ENCODE peak calls at places on chromosomes 7 and 10, in ten cellular contexts. T is transverse colon; S is CD4-positive, CD25-positive, alpha-beta regulatory T cell; Q is MG63; Z is fibroblast of pulmonary artery; L is AG04450; R is A549; F is GM12865; D is upper lobe of right lung; Y is heart left ventricle. E is an unnamed sample.
A peak's percentile ranks its signal among the peaks of the same experiment; 100 is the strongest.

GRCh38 chr7:78620931-78621330 is 822.4 kb downstream of the PHTF2 start:
- DNase-seq in T (no peak), S (no peak), Q (no peak), Z (peak; percentile 13), L (no peak), R (no peak), F (peak; percentile 32), D (no peak), Y (no peak), E (no peak)

GRCh38 chr10:114487815-114488536 is 83.7 kb upstream of the AFAP1L2 start:
- DNase-seq in T (no peak), S (no peak), Q (no peak), Z (no peak), L (no peak), R (no peak), F (no peak), D (no peak), Y (no peak), E (no peak)

GRCh38 chr10:42242135-42242805 is 396.1 kb downstream of the ZNF33B start:
- DNase-seq in T (no peak), S (no peak), Q (peak; percentile 28), Z (peak; percentile 0), L (no peak), R (no peak), F (no peak), D (no peak), Y (no peak), E (no peak)

GRCh38 chr10:103687172-103687571 is 168.2 kb downstream of the SH3PXD2A start:
- DNase-seq in T (no peak), S (no peak), Q (no peak), Z (no peak), L (no peak), R (no peak), F (no peak), D (no peak), Y (no peak), E (no peak)

GRCh38 chr7:151439855-151440798 is at the start of gene CRYGN:
- DNase-seq in T (no peak), S (no peak), Q (no peak), Z (no peak), L (no peak), R (no peak), F (no peak), D (peak; percentile 58), Y (no peak), E (no peak)

GRCh38 chr10:61747341-61747740 is 84.6 kb downstream of the CABCOCO1 start:
- DNase-seq in T (no peak), S (no peak), Q (no peak), Z (peak; percentile 23), L (no peak), R (no peak), F (no peak), D (no peak), Y (no peak), E (no peak)

GRCh38 chr7:30464231-30464660 is 14.3 kb downstream of the NOD1 start:
- DNase-seq in T (no peak), S (no peak), Q (no peak), Z (no peak), L (no peak), R (no peak), F (peak; percentile 49), D (no peak), Y (peak; percentile 54), E (no peak)

GRCh38 chr7:2893411-2893861 is 49.3 kb upstream of the GNA12 start:
- DNase-seq in T (no peak), S (no peak), Q (peak; percentile 67), Z (no peak), L (no peak), R (no peak), F (peak; percentile 23), D (no peak), Y (no peak), E (no peak)

DNA sequence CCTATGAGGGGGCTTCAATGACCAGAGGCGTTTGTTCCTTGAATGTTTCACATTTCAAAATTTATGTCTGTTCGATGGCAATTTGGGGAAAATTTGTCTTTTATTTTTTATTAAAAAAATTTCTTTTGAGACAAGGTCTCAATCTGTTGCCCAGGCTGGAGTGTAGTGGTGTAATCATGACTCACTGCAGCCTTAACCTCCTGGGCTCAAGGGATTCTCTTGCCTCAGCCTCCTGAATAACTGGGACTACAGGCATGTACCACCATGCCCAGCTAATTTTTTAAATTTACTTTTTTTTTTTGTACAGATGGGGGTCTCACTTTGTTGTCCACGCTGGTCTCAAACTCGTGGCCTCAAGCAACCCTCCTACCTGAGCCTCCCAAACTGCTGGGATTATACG is 39.7 kb downstream of the OTUD1 start:
- DNase-seq in T (no peak), S (no peak), Q (no peak), Z (peak; percentile 1), L (no peak), R (no peak), F (no peak), D (no peak), Y (no peak), E (no peak)
- H3K4me3 ChIP-seq in T (no peak overlapping the region), S (no peak overlapping the region), Q (no peak overlapping the region), Z (no peak overlapping the region), L (no peak overlapping the region), R (no peak overlapping the region), F (no peak overlapping the region), D (no peak overlapping the region), Y (no peak overlapping the region), E (no peak overlapping the region)

GRCh38 chr7:7136857-7137309 is 45.5 kb upstream of the C1GALT1 start:
- DNase-seq in T (no peak), S (no peak), Q (no peak), Z (no peak), L (no peak), R (no peak), F (no peak), D (no peak), Y (no peak), E (no peak)

GRCh38 chr7:7138897-7139296 is 43.4 kb upstream of the C1GALT1 start:
- DNase-seq in T (no peak), S (no peak), Q (no peak), Z (no peak), L (no peak), R (no peak), F (no peak), D (no peak), Y (no peak), E (no peak)

GRCh38 chr7:7134036-7134435 is 48.3 kb upstream of the C1GALT1 start:
- DNase-seq in T (no peak), S (no peak), Q (no peak), Z (no peak), L (no peak), R (no peak), F (no peak), D (no peak), Y (no peak), E (no peak)

GRCh38 chr7:7135074-7135473 is 47.3 kb upstream of the C1GALT1 start:
- DNase-seq in T (no peak), S (no peak), Q (no peak), Z (no peak), L (no peak), R (no peak), F (no peak), D (no peak), Y (no peak), E (no peak)

GRCh38 chr7:7136423-7136822 is 45.9 kb upstream of the C1GALT1 start:
- DNase-seq in T (no peak), S (no peak), Q (no peak), Z (peak; percentile 17), L (no peak), R (no peak), F (peak; percentile 45), D (no peak), Y (no peak), E (no peak)
- H3K4me3 ChIP-seq in T (no peak overlapping the region), S (no peak overlapping the region), Q (no peak overlapping the region), Z (no peak overlapping the region), L (no peak overlapping the region), R (no peak overlapping the region), F (no peak overlapping the region), D (no peak overlapping the region), Y (no peak overlapping the region), E (peak overlapping the region; percentile 5)

GRCh38 chr10:129580010-129580409 is 113.0 kb downstream of the MGMT start:
- DNase-seq in T (no peak), S (no peak), Q (no peak), Z (no peak), L (no peak), R (no peak), F (no peak), D (no peak), Y (no peak), E (no peak)

GRCh38 chr10:129579228-129579627 is 112.2 kb downstream of the MGMT start:
- DNase-seq in T (no peak), S (no peak), Q (no peak), Z (no peak), L (no peak), R (no peak), F (no peak), D (no peak), Y (no peak), E (no peak)

GRCh38 chr10:129583831-129584230 is 116.8 kb downstream of the MGMT start:
- DNase-seq in T (no peak), S (no peak), Q (no peak), Z (no peak), L (no peak), R (no peak), F (no peak), D (no peak), Y (no peak), E (no peak)

GRCh38 chr10:129580897-129581296 is 113.9 kb downstream of the MGMT start:
- DNase-seq in T (no peak), S (no peak), Q (no peak), Z (no peak), L (no peak), R (no peak), F (no peak), D (no peak), Y (no peak), E (no peak)

DNA sequence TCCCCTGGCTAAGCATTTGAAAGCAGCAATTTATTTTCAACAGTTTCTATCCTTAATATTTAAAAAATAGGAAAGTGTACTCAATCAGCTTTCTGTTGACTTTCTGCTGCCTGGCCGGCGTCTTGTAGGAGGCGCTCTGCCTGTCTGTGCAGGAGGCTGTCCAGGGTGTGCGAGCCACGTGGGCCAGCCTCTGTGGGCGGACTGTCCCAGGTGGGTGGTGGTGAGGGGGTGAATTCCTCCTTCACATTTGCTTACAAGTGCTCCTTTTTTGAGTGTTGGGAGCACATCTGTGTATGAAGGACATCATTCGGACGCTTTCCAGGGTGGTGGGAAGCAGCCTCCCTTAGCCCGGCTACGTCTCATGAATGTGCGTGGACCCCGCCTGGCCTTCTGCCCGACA is 114.8 kb downstream of the MGMT start:
- DNase-seq in T (no peak), S (no peak), Q (no peak), Z (no peak), L (no peak), R (no peak), F (no peak), D (no peak), Y (no peak), E (no peak)
- H3K4me3 ChIP-seq in T (no peak overlapping the region), S (no peak overlapping the region), Q (no peak overlapping the region), Z (no peak overlapping the region), L (no peak overlapping the region), R (no peak overlapping the region), F (no peak overlapping the region), D (no peak overlapping the region), Y (no peak overlapping the region), E (no peak overlapping the region)

DNA sequence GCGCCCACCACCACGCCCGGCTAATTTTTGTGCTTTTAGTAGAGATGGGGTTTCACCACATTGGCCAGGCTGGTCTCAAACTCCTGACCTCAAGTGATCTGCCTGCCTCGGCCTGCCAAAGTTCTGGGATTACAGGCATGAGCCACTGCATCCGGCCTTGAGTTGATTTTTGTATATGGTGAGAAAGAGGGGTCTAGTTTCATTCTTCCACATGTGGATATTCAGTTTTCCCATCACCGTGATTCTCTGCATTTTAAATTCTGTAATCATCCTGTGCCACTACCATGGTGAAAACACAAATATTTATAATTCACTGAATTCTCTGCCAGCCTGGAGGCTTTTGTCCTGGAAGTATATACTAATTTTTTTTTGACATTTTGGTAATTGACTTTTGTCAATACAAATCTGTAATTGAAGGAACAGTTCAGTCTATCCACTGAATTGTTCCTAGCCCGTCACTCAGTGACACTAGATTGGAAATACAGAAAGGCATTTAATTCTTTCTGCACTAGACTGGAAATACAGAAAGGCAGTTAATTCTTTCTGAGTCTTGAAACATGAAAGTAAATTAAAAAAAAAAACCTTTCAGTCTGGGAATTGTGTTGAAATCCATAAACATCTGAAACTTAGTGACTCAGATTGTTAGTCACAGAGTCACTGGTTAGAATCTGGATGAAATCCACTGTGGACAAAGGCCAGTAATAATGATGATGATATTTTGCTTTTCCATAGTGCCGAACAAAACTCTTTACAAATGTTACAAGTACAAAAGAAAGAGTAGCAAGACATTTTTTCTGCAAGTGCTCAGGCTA is 5.4 kb upstream of the PRTFDC1 start:
- DNase-seq in T (no peak), S (no peak), Q (peak; percentile 75), Z (peak; percentile 95), L (peak; percentile 68), R (peak; percentile 28), F (no peak), D (no peak), Y (no peak), E (peak; percentile 29)
- H3K4me3 ChIP-seq in T (no peak overlapping the region), S (no peak overlapping the region), Q (no peak overlapping the region), Z (peak overlapping the region; percentile 26), L (no peak overlapping the region), R (no peak overlapping the region), F (no peak overlapping the region), D (no peak overlapping the region), Y (no peak overlapping the region), E (no peak overlapping the region)